ENCODE peak calls at places on chromosomes 7 and 10, in four cellular contexts. O is lower lobe of right lung; N is CD8-positive, alpha-beta T cell; K is NB4. R is an unnamed sample.

GRCh38 chr10:28294809-28295208 is 8.1 kb downstream of the MPP7 start:
- DNase-seq in O (no peak), K (no peak), N (no peak), R (no peak)

GRCh38 chr10:21372651-21373410 is 152.7 kb downstream of the SKIDA1 start:
- DNase-seq in K (peak), N (peak), O (peak), R (no peak)

GRCh38 chr10:121527690-121528089 is 70.6 kb downstream of the FGFR2 start:
- DNase-seq in K (no peak), O (peak), N (no peak), R (no peak)

GRCh38 chr7:151895695-151896485 is 19.0 kb upstream of the PRKAG2 start:
- DNase-seq in N (no peak), K (no peak), O (no peak), R (no peak)

GRCh38 chr10:125041856-125042506 is 100.1 kb downstream of the ZRANB1 start:
- DNase-seq in N (no peak), O (no peak), K (no peak), R (no peak)

GRCh38 chr7:142556745-142557144 is 192.5 kb upstream of the PRSS1 start:
- DNase-seq in K (peak), N (no peak), O (no peak), R (peak)

GRCh38 chr10:98293550-98294269 is 25.7 kb upstream of the LOXL4 start:
- DNase-seq in O (no peak), N (no peak), K (no peak), R (no peak)

GRCh38 chr7:40331915-40332314 is 197.1 kb downstream of the SUGCT start:
- DNase-seq in N (no peak), O (no peak), K (no peak), R (no peak)

GRCh38 chr10:72272689-72273409 is 875 bp upstream of the DDIT4 start:
- DNase-seq in O (peak), N (no peak), K (peak), R (peak)

GRCh38 chr7:150717821-150718420 is 1.5 kb downstream of the GIMAP1 start:
- DNase-seq in K (peak), O (no peak), N (no peak), R (no peak)

GRCh38 chr7:43516581-43517342 is 66.1 kb upstream of the STK17A start:
- DNase-seq in N (no peak), O (no peak), K (peak), R (no peak)

GRCh38 chr7:144736880-144737493 is 98.9 kb downstream of the TPK1 start:
- DNase-seq in K (no peak), N (no peak), O (no peak), R (no peak)

GRCh38 chr10:32155075-32155516 is 98.9 kb upstream of the KIF5B start:
- DNase-seq in K (no peak), O (no peak), N (no peak), R (no peak)

GRCh38 chr7:90917536-90917935 is 321.4 kb downstream of the CDK14 start:
- DNase-seq in K (peak), N (no peak), O (no peak), R (no peak)

GRCh38 chr7:134943785-134944400 is 42.4 kb upstream of the AGBL3 start:
- DNase-seq in O (no peak), K (peak), N (no peak), R (no peak)

GRCh38 chr7:32079530-32079929 is 9.3 kb upstream of the PDE1C start:
- DNase-seq in K (no peak), N (no peak), O (no peak), R (no peak)

GRCh38 chr10:21526184-21526951 is 886 bp upstream of the SKIDA1 start:
- DNase-seq in O (peak), K (peak), N (peak), R (peak)

GRCh38 chr7:106588576-106589494 is 72.1 kb downstream of the CCDC71L start:
- DNase-seq in K (no peak), N (no peak), O (no peak), R (no peak)

GRCh38 chr7:106094780-106095179 is 17.3 kb downstream of the SYPL1 start:
- DNase-seq in N (no peak), K (no peak), O (no peak), R (no peak)

DNA sequence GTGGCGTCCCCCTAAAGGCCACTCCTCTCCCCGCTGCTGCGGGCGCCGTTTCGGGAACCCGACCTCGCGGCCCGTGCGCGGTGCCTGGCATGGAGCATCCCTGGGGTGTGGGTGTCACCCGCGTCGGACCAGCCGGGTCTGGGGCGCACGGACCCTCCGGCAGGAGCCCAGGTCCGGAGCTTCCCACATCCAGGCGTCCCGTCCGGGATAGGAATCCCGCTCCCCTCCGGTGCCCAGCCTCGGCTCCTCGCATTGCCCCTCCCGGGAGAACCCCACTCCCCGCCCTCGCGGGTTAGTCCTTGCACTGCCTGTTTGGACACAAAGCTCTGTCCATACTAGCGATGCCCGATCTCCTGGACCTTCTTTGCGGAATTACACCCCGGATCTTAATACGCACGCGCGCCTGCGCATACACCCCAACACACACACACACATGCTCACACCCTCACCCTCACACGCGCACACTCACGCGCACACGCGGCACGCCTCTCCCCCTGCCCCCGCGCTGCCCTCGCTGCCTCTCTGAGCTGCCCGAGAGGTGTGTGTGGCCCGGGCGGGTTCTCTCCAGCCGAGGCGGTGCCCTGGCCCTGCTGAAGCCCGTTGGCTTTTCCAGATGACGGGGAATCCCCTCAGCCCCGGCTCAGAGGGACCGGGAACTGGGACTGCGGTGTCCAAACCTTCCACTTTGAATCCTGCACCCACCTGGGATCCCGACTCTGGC is 925 bp downstream of the MTURN start:
- DNase-seq in O (peak), N (peak), K (peak), R (peak)
- TF ChIP-seq CTCF in O (no peak), N (no peak), K (no peak), R (no peak)

GRCh38 chr10:79245539-79246208 is 101.6 kb upstream of the PPIF start:
- DNase-seq in K (peak), O (no peak), N (no peak), R (no peak)

GRCh38 chr10:79244841-79245504 is 102.3 kb upstream of the PPIF start:
- DNase-seq in O (no peak), K (peak), N (no peak), R (no peak)

GRCh38 chr10:79246606-79247275 is 100.5 kb upstream of the PPIF start:
- DNase-seq in K (no peak), O (peak), N (no peak), R (peak)

GRCh38 chr10:79247373-79248137 is 99.7 kb upstream of the PPIF start:
- DNase-seq in K (peak), N (no peak), O (no peak), R (no peak)

GRCh38 chr10:79246209-79246581 is 101.1 kb upstream of the PPIF start:
- DNase-seq in O (no peak), N (no peak), K (no peak), R (no peak)
- TF ChIP-seq CTCF in O (no peak), N (no peak), K (no peak), R (no peak)

GRCh38 chr10:11282661-11283060 is 265.0 kb downstream of the CELF2 start:
- DNase-seq in O (no peak), K (no peak), N (no peak), R (no peak)

GRCh38 chr10:11282156-11282555 is 264.5 kb downstream of the CELF2 start:
- DNase-seq in K (no peak), O (no peak), N (no peak), R (no peak)

GRCh38 chr10:11284291-11285085 is 266.8 kb downstream of the CELF2 start:
- DNase-seq in O (no peak), N (no peak), K (no peak), R (no peak)

GRCh38 chr10:11286261-11286989 is 268.8 kb downstream of the CELF2 start:
- DNase-seq in K (no peak), N (no peak), O (no peak), R (no peak)

GRCh38 chr10:11285171-11285570 is 267.5 kb downstream of the CELF2 start:
- DNase-seq in O (no peak), N (no peak), K (no peak), R (no peak)
- TF ChIP-seq CTCF in O (no peak), N (no peak), K (no peak), R (no peak)

GRCh38 chr7:116339564-116339963 is 129.2 kb downstream of the TES start:
- DNase-seq in N (no peak), K (no peak), O (no peak), R (no peak)

GRCh38 chr7:116342125-116342524 is 131.8 kb downstream of the TES start:
- DNase-seq in O (no peak), N (no peak), K (no peak), R (no peak)

GRCh38 chr7:116337800-116338199 is 127.5 kb downstream of the TES start:
- DNase-seq in O (no peak), K (no peak), N (no peak), R (no peak)

GRCh38 chr7:116340201-116340847 is 130.0 kb downstream of the TES start:
- DNase-seq in N (no peak), K (no peak), O (no peak), R (no peak)

GRCh38 chr7:116341222-116341907 is 131.0 kb downstream of the TES start:
- DNase-seq in N (no peak), K (no peak), O (no peak), R (no peak)
- TF ChIP-seq CTCF in N (no peak), K (no peak), O (peak), R (no peak)

GRCh38 chr7:5545529-5545928 is 121.9 kb upstream of the TNRC18 start:
- DNase-seq in K (no peak), O (no peak), N (no peak), R (no peak)
- TF ChIP-seq CTCF in K (no peak), O (no peak), N (no peak), R (no peak)

GRCh38 chr7:46015107-46015868 is 94.2 kb upstream of the IGFBP3 start:
- DNase-seq in K (peak), N (no peak), O (peak), R (peak)
- TF ChIP-seq CTCF in K (no peak), N (no peak), O (no peak), R (no peak)

DNA sequence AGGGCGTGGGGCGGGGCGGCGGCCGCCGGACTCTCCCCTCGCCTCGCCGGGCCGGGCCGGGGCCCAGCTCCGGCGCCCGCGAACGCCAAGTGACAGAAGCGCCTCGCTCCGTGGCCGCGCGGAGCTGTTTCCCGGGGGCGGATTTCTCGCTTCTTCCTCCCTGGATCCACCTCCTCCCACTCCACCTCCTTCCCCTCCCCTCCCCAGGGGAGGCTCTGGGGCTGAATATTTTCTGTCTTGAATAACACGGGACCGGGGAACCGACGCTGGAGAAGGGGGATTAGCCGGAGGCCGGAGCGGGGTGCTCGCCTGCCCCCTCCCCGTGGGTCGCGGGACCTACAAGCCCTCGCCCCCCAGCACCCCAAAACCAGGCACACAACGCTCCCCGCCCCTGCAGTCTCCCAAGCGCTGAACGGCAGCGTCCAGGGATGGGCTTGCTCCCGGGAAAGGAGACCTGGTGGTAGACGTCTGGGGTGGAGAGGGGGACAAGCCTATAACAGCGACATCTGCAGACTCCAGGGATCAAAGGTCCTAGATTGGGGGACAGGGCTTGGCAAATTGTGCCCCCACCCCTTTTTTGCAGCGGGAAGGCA is at the start of gene ARHGAP21:
- DNase-seq in N (peak), K (peak), O (peak), R (peak)
- TF ChIP-seq CTCF in N (no peak), K (no peak), O (no peak), R (no peak)

R was measured in endothelial cell.